ENCODE peak calls at places on chromosome 20, in nine cellular contexts. One of them, this sample, is unnamed.
A peak's percentile ranks its signal among the peaks of the same experiment; 100 is the strongest.

GRCh38 chr20:31890646-31891045 is 20.2 kb downstream of the TTLL9 start:
- DNase-seq in endodermal cell: no peak
- DNase-seq in GM12865: no peak
- DNase-seq in kidney: no peak
- DNase-seq in psoas muscle: no peak
- DNase-seq in stomach: no peak
- DNase-seq in fibroblast of mammary gland: no peak
- DNase-seq in left ventricle myocardium inferior: no peak
- DNase-seq in right atrium auricular region: no peak
- DNase-seq in this sample: no peak

GRCh38 chr20:48951646-48952045 is 30.1 kb downstream of the ARFGEF2 start:
- DNase-seq in fibroblast of mammary gland: no peak
- DNase-seq in psoas muscle: no peak
- DNase-seq in stomach: no peak
- DNase-seq in right atrium auricular region: no peak
- DNase-seq in GM12865: no peak
- DNase-seq in endodermal cell: no peak
- DNase-seq in kidney: no peak
- DNase-seq in left ventricle myocardium inferior: no peak
- DNase-seq in this sample: no peak

GRCh38 chr20:64086801-64087200 is 2.6 kb upstream of the LKAAEAR1 start:
- DNase-seq in fibroblast of mammary gland: no peak
- DNase-seq in left ventricle myocardium inferior: no peak
- DNase-seq in kidney: no peak
- DNase-seq in psoas muscle: no peak
- DNase-seq in GM12865: no peak
- DNase-seq in endodermal cell: no peak
- DNase-seq in right atrium auricular region: no peak
- DNase-seq in stomach: no peak
- DNase-seq in this sample: no peak

GRCh38 chr20:51372176-51372803 is 170.2 kb downstream of the NFATC2 start:
- DNase-seq in GM12865: peak; percentile 68
- DNase-seq in endodermal cell: peak; percentile 93
- DNase-seq in right atrium auricular region: peak; percentile 75
- DNase-seq in fibroblast of mammary gland: peak; percentile 72
- DNase-seq in kidney: no peak
- DNase-seq in left ventricle myocardium inferior: peak; percentile 59
- DNase-seq in stomach: peak; percentile 78
- DNase-seq in psoas muscle: peak; percentile 79
- DNase-seq in this sample: no peak

GRCh38 chr20:50744143-50744792 is 12.9 kb downstream of the PARD6B start:
- DNase-seq in GM12865: no peak
- DNase-seq in right atrium auricular region: peak; percentile 61
- DNase-seq in kidney: peak; percentile 88
- DNase-seq in stomach: peak; percentile 68
- DNase-seq in fibroblast of mammary gland: peak; percentile 90
- DNase-seq in endodermal cell: peak; percentile 72
- DNase-seq in psoas muscle: peak; percentile 87
- DNase-seq in left ventricle myocardium inferior: peak; percentile 43
- DNase-seq in this sample: no peak

GRCh38 chr20:32465092-32465900 is 107.2 kb downstream of the ASXL1 start:
- DNase-seq in stomach: peak; percentile 90
- DNase-seq in kidney: peak; percentile 96
- DNase-seq in endodermal cell: no peak
- DNase-seq in GM12865: no peak
- DNase-seq in fibroblast of mammary gland: peak; percentile 94
- DNase-seq in right atrium auricular region: peak; percentile 81
- DNase-seq in psoas muscle: peak; percentile 73
- DNase-seq in left ventricle myocardium inferior: peak; percentile 64
- DNase-seq in this sample: no peak

GRCh38 chr20:20741067-20742045 is 28.9 kb upstream of the RALGAPA2 start:
- DNase-seq in psoas muscle: no peak
- DNase-seq in kidney: no peak
- DNase-seq in GM12865: no peak
- DNase-seq in fibroblast of mammary gland: no peak
- DNase-seq in right atrium auricular region: no peak
- DNase-seq in left ventricle myocardium inferior: no peak
- DNase-seq in stomach: peak; percentile 56
- DNase-seq in endodermal cell: no peak
- DNase-seq in this sample: no peak

GRCh38 chr20:20391766-20392165 is 23.9 kb downstream of the INSM1 start:
- DNase-seq in right atrium auricular region: no peak
- DNase-seq in psoas muscle: no peak
- DNase-seq in stomach: no peak
- DNase-seq in GM12865: no peak
- DNase-seq in endodermal cell: no peak
- DNase-seq in left ventricle myocardium inferior: no peak
- DNase-seq in fibroblast of mammary gland: no peak
- DNase-seq in kidney: no peak
- DNase-seq in this sample: no peak

GRCh38 chr20:24134284-24134683 is 145.7 kb upstream of the GGTLC1 start:
- DNase-seq in GM12865: no peak
- DNase-seq in stomach: no peak
- DNase-seq in fibroblast of mammary gland: no peak
- DNase-seq in left ventricle myocardium inferior: no peak
- DNase-seq in kidney: no peak
- DNase-seq in endodermal cell: no peak
- DNase-seq in psoas muscle: no peak
- DNase-seq in right atrium auricular region: no peak
- DNase-seq in this sample: no peak

GRCh38 chr20:34189572-34190163 is 51.6 kb upstream of the ASIP start:
- DNase-seq in right atrium auricular region: no peak
- DNase-seq in left ventricle myocardium inferior: no peak
- DNase-seq in GM12865: no peak
- DNase-seq in kidney: no peak
- DNase-seq in fibroblast of mammary gland: no peak
- DNase-seq in stomach: no peak
- DNase-seq in psoas muscle: no peak
- DNase-seq in endodermal cell: peak; percentile 48
- DNase-seq in this sample: no peak

GRCh38 chr20:43844778-43845614 is 69.7 kb upstream of the TOX2 start:
- DNase-seq in fibroblast of mammary gland: peak; percentile 97
- DNase-seq in endodermal cell: no peak
- DNase-seq in psoas muscle: no peak
- DNase-seq in right atrium auricular region: no peak
- DNase-seq in GM12865: no peak
- DNase-seq in kidney: no peak
- DNase-seq in stomach: no peak
- DNase-seq in left ventricle myocardium inferior: peak; percentile 25
- DNase-seq in this sample: peak; percentile 77

GRCh38 chr20:53881362-53881761 is 189.0 kb downstream of the BCAS1 start:
- DNase-seq in kidney: no peak
- DNase-seq in endodermal cell: no peak
- DNase-seq in psoas muscle: no peak
- DNase-seq in left ventricle myocardium inferior: no peak
- DNase-seq in stomach: no peak
- DNase-seq in GM12865: no peak
- DNase-seq in fibroblast of mammary gland: no peak
- DNase-seq in right atrium auricular region: no peak
- DNase-seq in this sample: no peak

GRCh38 chr20:45433316-45433715 is 17.4 kb downstream of the PIGT start:
- DNase-seq in GM12865: no peak
- DNase-seq in left ventricle myocardium inferior: peak; percentile 81
- DNase-seq in fibroblast of mammary gland: peak; percentile 63
- DNase-seq in right atrium auricular region: peak; percentile 67
- DNase-seq in stomach: no peak
- DNase-seq in kidney: no peak
- DNase-seq in endodermal cell: no peak
- DNase-seq in psoas muscle: peak; percentile 69
- DNase-seq in this sample: no peak

GRCh38 chr20:19129976-19130612 is 82.3 kb upstream of the SLC24A3 start:
- DNase-seq in left ventricle myocardium inferior: no peak
- DNase-seq in GM12865: no peak
- DNase-seq in endodermal cell: no peak
- DNase-seq in stomach: peak; percentile 68
- DNase-seq in right atrium auricular region: no peak
- DNase-seq in psoas muscle: no peak
- DNase-seq in kidney: no peak
- DNase-seq in fibroblast of mammary gland: no peak
- DNase-seq in this sample: no peak

GRCh38 chr20:23078994-23079364 is 7.1 kb downstream of the CD93 start:
- DNase-seq in GM12865: peak; percentile 12
- DNase-seq in psoas muscle: no peak
- DNase-seq in kidney: no peak
- DNase-seq in stomach: no peak
- DNase-seq in endodermal cell: peak; percentile 82
- DNase-seq in right atrium auricular region: no peak
- DNase-seq in left ventricle myocardium inferior: no peak
- DNase-seq in fibroblast of mammary gland: no peak
- DNase-seq in this sample: no peak
- TF ChIP-seq CTCF in GM12865: peak; percentile 50
- TF ChIP-seq CTCF in psoas muscle: no peak
- TF ChIP-seq CTCF in kidney: no peak
- TF ChIP-seq CTCF in stomach: no peak
- TF ChIP-seq CTCF in endodermal cell: peak; percentile 93
- TF ChIP-seq CTCF in right atrium auricular region: no peak
- TF ChIP-seq CTCF in left ventricle myocardium inferior: no peak
- TF ChIP-seq CTCF in fibroblast of mammary gland: no peak
- TF ChIP-seq CTCF in this sample: no peak

GRCh38 chr20:59404749-59405148 is 104.3 kb downstream of the EDN3 start:
- DNase-seq in right atrium auricular region: no peak
- DNase-seq in stomach: no peak
- DNase-seq in endodermal cell: no peak
- DNase-seq in psoas muscle: no peak
- DNase-seq in GM12865: no peak
- DNase-seq in fibroblast of mammary gland: no peak
- DNase-seq in left ventricle myocardium inferior: no peak
- DNase-seq in kidney: no peak
- DNase-seq in this sample: no peak

GRCh38 chr20:59403962-59404314 is 103.5 kb downstream of the EDN3 start:
- DNase-seq in right atrium auricular region: no peak
- DNase-seq in kidney: no peak
- DNase-seq in left ventricle myocardium inferior: no peak
- DNase-seq in stomach: no peak
- DNase-seq in psoas muscle: no peak
- DNase-seq in fibroblast of mammary gland: no peak
- DNase-seq in endodermal cell: no peak
- DNase-seq in GM12865: no peak
- DNase-seq in this sample: no peak

GRCh38 chr20:59400666-59401065 is 100.3 kb downstream of the EDN3 start:
- DNase-seq in fibroblast of mammary gland: no peak
- DNase-seq in stomach: no peak
- DNase-seq in right atrium auricular region: no peak
- DNase-seq in left ventricle myocardium inferior: no peak
- DNase-seq in endodermal cell: no peak
- DNase-seq in kidney: no peak
- DNase-seq in GM12865: no peak
- DNase-seq in psoas muscle: no peak
- DNase-seq in this sample: no peak

GRCh38 chr20:59403261-59403961 is 103.0 kb downstream of the EDN3 start:
- DNase-seq in stomach: peak; percentile 53
- DNase-seq in psoas muscle: peak; percentile 69
- DNase-seq in fibroblast of mammary gland: no peak
- DNase-seq in right atrium auricular region: no peak
- DNase-seq in GM12865: peak; percentile 13
- DNase-seq in left ventricle myocardium inferior: peak; percentile 36
- DNase-seq in endodermal cell: peak; percentile 94
- DNase-seq in kidney: no peak
- DNase-seq in this sample: no peak

GRCh38 chr20:59402697-59403096 is 102.3 kb downstream of the EDN3 start:
- DNase-seq in psoas muscle: no peak
- DNase-seq in fibroblast of mammary gland: no peak
- DNase-seq in right atrium auricular region: no peak
- DNase-seq in left ventricle myocardium inferior: no peak
- DNase-seq in endodermal cell: no peak
- DNase-seq in stomach: no peak
- DNase-seq in kidney: no peak
- DNase-seq in GM12865: no peak
- DNase-seq in this sample: no peak
- H3K4me3 ChIP-seq in psoas muscle: no peak overlapping the region
- H3K4me3 ChIP-seq in fibroblast of mammary gland: no peak overlapping the region
- H3K4me3 ChIP-seq in right atrium auricular region: no peak overlapping the region
- H3K4me3 ChIP-seq in left ventricle myocardium inferior: no peak overlapping the region
- H3K4me3 ChIP-seq in endodermal cell: no peak overlapping the region
- H3K4me3 ChIP-seq in stomach: no peak overlapping the region
- H3K4me3 ChIP-seq in kidney: no peak overlapping the region
- H3K4me3 ChIP-seq in GM12865: no peak overlapping the region
- H3K4me3 ChIP-seq in this sample: no peak overlapping the region

GRCh38 chr20:38115205-38115604 is 49.9 kb downstream of the TGM2 start:
- DNase-seq in fibroblast of mammary gland: no peak
- DNase-seq in stomach: no peak
- DNase-seq in GM12865: no peak
- DNase-seq in left ventricle myocardium inferior: no peak
- DNase-seq in kidney: no peak
- DNase-seq in psoas muscle: no peak
- DNase-seq in endodermal cell: peak; percentile 13
- DNase-seq in right atrium auricular region: peak; percentile 54
- DNase-seq in this sample: no peak
- TF ChIP-seq CTCF in fibroblast of mammary gland: peak; percentile 8
- TF ChIP-seq CTCF in stomach: no peak
- TF ChIP-seq CTCF in GM12865: no peak
- TF ChIP-seq CTCF in left ventricle myocardium inferior: peak; percentile 45
- TF ChIP-seq CTCF in kidney: peak; percentile 17
- TF ChIP-seq CTCF in psoas muscle: no peak
- TF ChIP-seq CTCF in endodermal cell: peak; percentile 48
- TF ChIP-seq CTCF in right atrium auricular region: peak; percentile 53
- TF ChIP-seq CTCF in this sample: no peak

GRCh38 chr20:15332711-15333160 is 995.3 kb upstream of the FLRT3 start:
- DNase-seq in psoas muscle: no peak
- DNase-seq in stomach: no peak
- DNase-seq in left ventricle myocardium inferior: no peak
- DNase-seq in fibroblast of mammary gland: no peak
- DNase-seq in endodermal cell: no peak
- DNase-seq in right atrium auricular region: no peak
- DNase-seq in kidney: no peak
- DNase-seq in GM12865: peak; percentile 78
- DNase-seq in this sample: no peak

GRCh38 chr20:15328084-15328483 is 990.7 kb upstream of the FLRT3 start:
- DNase-seq in GM12865: no peak
- DNase-seq in stomach: no peak
- DNase-seq in fibroblast of mammary gland: no peak
- DNase-seq in endodermal cell: no peak
- DNase-seq in kidney: no peak
- DNase-seq in psoas muscle: no peak
- DNase-seq in right atrium auricular region: no peak
- DNase-seq in left ventricle myocardium inferior: no peak
- DNase-seq in this sample: no peak

DNA sequence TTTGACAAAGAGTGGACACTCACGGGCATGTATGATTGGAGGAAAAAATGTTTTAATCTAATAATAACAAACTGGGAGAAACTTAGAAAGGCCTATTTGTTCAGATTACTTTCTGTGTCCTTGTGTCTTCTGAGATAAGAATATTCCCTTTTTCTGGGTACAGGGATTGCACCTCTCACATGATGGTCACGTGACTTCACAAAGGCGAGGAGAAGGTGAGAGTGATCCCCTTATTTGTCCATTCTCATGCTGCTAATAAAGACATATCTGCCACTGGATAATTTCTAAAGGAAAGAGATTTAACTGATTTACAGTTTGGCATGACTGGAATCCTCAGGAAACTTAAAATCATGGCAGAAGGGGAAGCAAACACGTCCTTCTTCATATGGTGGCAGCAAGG is 989.7 kb upstream of the FLRT3 start:
- DNase-seq in left ventricle myocardium inferior: no peak
- DNase-seq in right atrium auricular region: no peak
- DNase-seq in GM12865: no peak
- DNase-seq in kidney: no peak
- DNase-seq in fibroblast of mammary gland: no peak
- DNase-seq in psoas muscle: no peak
- DNase-seq in endodermal cell: no peak
- DNase-seq in stomach: no peak
- DNase-seq in this sample: no peak
- H3K4me3 ChIP-seq in left ventricle myocardium inferior: no peak overlapping the region
- H3K4me3 ChIP-seq in right atrium auricular region: no peak overlapping the region
- H3K4me3 ChIP-seq in GM12865: no peak overlapping the region
- H3K4me3 ChIP-seq in kidney: no peak overlapping the region
- H3K4me3 ChIP-seq in fibroblast of mammary gland: no peak overlapping the region
- H3K4me3 ChIP-seq in psoas muscle: no peak overlapping the region
- H3K4me3 ChIP-seq in endodermal cell: no peak overlapping the region
- H3K4me3 ChIP-seq in stomach: no peak overlapping the region
- H3K4me3 ChIP-seq in this sample: no peak overlapping the region

This sample was measured in AG04449.